ENCODE peak calls at places on chromosomes 7 and 10, in ten cellular contexts. H is WERI-Rb-1; A is upper lobe of right lung; C is hepatocyte; P is Peyer's patch; W is cardiac muscle cell; T is body of pancreas; J is CD4-positive, alpha-beta T cell; F is IMR-90; S is tibial artery. Y is an unnamed sample.

GRCh38 chr10:11610855-11611247 is 599 bp downstream of the USP6NL start:
- DNase-seq in C (peak), P (peak), J (peak), H (no peak), F (peak), T (peak), A (peak), W (peak), S (peak), Y (peak)

GRCh38 chr10:132096223-132096622 is 30.5 kb downstream of the JAKMIP3 start:
- DNase-seq in C (peak), H (no peak), J (no peak), S (no peak), W (peak), F (peak), A (no peak), P (no peak), T (no peak), Y (no peak)

GRCh38 chr10:79391231-79392019 is 44.2 kb downstream of the PPIF start:
- DNase-seq in A (peak), C (peak), T (peak), W (no peak), S (peak), P (no peak), H (peak), J (no peak), F (no peak), Y (peak)

GRCh38 chr10:3239066-3239919 is 66.7 kb upstream of the PITRM1 start:
- DNase-seq in J (peak), A (peak), C (peak), H (peak), T (peak), W (peak), F (peak), P (peak), S (peak), Y (peak)

GRCh38 chr7:154909241-154910105 is 93.5 kb downstream of the PAXIP1 start:
- DNase-seq in A (no peak), C (no peak), H (no peak), P (no peak), S (no peak), J (no peak), T (no peak), F (no peak), W (no peak), Y (no peak)

GRCh38 chr10:86655596-86655995 is 1.2 kb downstream of the OPN4 start:
- DNase-seq in F (no peak), J (no peak), S (peak), A (peak), P (no peak), W (no peak), T (no peak), H (no peak), C (no peak), Y (peak)

GRCh38 chr10:6047847-6048246 is 14.3 kb downstream of the IL2RA start:
- DNase-seq in S (peak), A (no peak), H (no peak), F (no peak), C (no peak), J (no peak), P (peak), W (no peak), T (no peak), Y (no peak)

GRCh38 chr7:81776159-81776558 is 6.3 kb upstream of the HGF start:
- DNase-seq in P (no peak), J (no peak), F (peak), C (no peak), T (no peak), A (no peak), W (peak), S (no peak), H (no peak), Y (no peak)

GRCh38 chr10:47291682-47292081 is 8.3 kb upstream of the GDF10 start:
- DNase-seq in P (no peak), A (no peak), J (no peak), S (peak), C (no peak), W (no peak), F (no peak), H (no peak), T (no peak), Y (no peak)

GRCh38 chr7:27163776-27164380 is 1.5 kb downstream of the HOXA9 start:
- DNase-seq in P (no peak), H (no peak), W (no peak), J (no peak), T (no peak), S (peak), A (peak), F (no peak), C (no peak), Y (no peak)

GRCh38 chr7:99731638-99732374 is 3.2 kb downstream of the CYP3A7 start:
- DNase-seq in J (no peak), P (no peak), W (no peak), H (no peak), C (no peak), S (no peak), F (no peak), A (no peak), T (no peak), Y (no peak)

GRCh38 chr7:115952832-115953231 is 77.7 kb downstream of the TFEC start:
- DNase-seq in A (no peak), P (no peak), H (no peak), J (no peak), S (no peak), T (no peak), F (no peak), C (no peak), W (no peak), Y (no peak)

GRCh38 chr7:131753620-131754222 is 197.3 kb upstream of the PODXL start:
- DNase-seq in J (no peak), S (no peak), P (no peak), F (no peak), W (peak), T (no peak), H (peak), A (no peak), C (peak), Y (no peak)

GRCh38 chr10:97647556-97647955 is 7.1 kb downstream of the PI4K2A start:
- DNase-seq in J (no peak), S (no peak), P (no peak), W (peak), T (no peak), F (peak), C (no peak), A (no peak), H (no peak), Y (no peak)

GRCh38 chr10:125343118-125343752 is 182.9 kb upstream of the CTBP2 start:
- DNase-seq in A (no peak), S (no peak), F (peak), T (no peak), W (peak), H (peak), C (peak), J (no peak), P (no peak), Y (no peak)

GRCh38 chr10:112689327-112689726 is 242.3 kb downstream of the VTI1A start:
- DNase-seq in T (no peak), P (no peak), H (peak), S (peak), W (peak), A (no peak), F (peak), J (no peak), C (peak), Y (no peak)

GRCh38 chr10:15227611-15228372 is 59.3 kb upstream of the NMT2 start:
- DNase-seq in P (no peak), F (peak), S (no peak), T (no peak), J (no peak), A (no peak), H (no peak), W (peak), C (no peak), Y (no peak)

GRCh38 chr10:102642553-102643345 is 1.5 kb upstream of the TRIM8 start:
- DNase-seq in T (peak), W (peak), J (peak), H (peak), P (peak), S (peak), F (peak), A (peak), C (peak), Y (peak)

GRCh38 chr7:151426906-151427704 is 12.8 kb downstream of the CRYGN start:
- DNase-seq in T (no peak), J (no peak), F (no peak), H (no peak), C (no peak), P (no peak), S (peak), W (no peak), A (no peak), Y (no peak)
- H3K27ac ChIP-seq in T (no peak), J (no peak), F (peak), H (no peak), C (peak), P (peak), S (peak), W (no peak), A (peak), Y (peak)

DNA sequence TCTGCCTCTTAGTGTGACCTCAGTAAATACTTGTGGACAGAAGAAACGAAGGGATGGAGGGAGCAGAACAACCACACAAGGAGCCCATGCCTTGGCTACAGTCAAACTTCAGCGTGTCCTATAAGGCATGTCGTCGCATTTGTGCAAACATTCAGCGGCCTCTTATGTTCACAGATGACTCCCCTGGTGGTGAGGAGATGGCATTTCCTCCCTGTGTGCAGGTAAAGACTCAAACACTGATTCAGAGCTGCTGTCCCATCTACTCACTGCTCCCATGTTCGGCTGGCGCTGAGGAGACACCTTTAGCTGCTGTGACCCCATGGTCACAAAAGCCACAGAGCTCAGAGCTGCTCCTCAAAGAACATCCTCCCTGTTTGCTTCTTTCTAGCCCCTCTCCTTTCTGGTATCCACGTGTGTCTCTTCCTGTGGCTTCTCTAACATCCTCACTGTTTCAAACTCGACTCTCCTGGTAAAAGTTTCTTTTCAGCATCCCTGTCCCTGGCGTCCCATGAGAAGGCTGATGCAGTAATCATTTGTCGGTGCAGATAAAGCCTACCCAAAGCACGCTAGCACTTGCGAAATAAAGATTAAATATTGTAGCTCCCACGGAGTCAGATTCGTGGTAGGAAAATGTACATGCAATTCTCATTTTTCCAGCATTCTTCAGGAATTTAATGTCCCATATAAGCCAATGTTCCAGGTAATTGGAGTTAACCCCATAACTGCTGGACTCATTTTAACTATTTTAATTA is 124.9 kb upstream of the NEBL start:
- DNase-seq in P (no peak), T (no peak), C (peak), H (no peak), J (no peak), S (no peak), A (no peak), F (no peak), W (peak), Y (no peak)
- TF ChIP-seq CTCF in P (no peak), T (no peak), C (peak), H (peak), J (no peak), S (no peak), A (no peak), F (no peak), W (peak), Y (no peak)

DNA sequence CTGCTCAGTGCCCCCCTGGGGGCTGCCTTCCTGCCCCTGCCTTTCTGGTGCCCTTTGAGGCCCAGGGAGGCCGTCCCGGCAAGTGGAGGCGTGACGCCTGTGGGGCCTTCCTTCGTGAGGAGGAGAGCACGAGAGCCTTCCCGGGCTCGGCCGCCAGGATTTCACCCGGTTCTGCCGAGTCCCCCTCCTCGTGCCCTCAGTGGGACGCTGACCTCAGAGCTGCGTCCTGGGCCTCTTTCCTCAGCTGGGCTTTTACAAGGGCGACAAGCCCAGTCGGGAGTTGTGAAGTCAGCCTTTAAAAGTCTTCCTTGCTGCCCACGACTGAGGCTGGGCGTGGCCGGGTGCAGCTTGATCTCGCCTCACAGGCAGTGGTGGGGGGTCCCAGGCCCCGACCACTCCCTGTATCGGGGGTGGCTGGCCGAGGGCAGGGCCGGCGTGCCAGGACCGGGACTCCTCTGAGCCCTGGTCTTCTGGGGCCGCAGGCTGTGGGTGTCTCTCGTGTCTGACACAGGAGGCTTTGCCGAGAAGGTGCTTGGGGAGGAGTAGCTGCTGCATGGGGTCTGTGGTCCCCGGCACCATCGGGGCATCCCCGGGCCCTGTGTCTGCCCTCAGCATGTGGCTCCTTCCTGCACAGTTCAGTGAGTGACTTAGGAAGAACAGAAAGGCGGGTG is 41.8 kb downstream of the FAM20C start:
- DNase-seq in C (peak), H (no peak), F (peak), A (no peak), J (no peak), P (no peak), S (peak), W (no peak), T (no peak), Y (no peak)
- H3K27ac ChIP-seq in C (peak), H (no peak), F (peak), A (peak), J (no peak), P (peak), S (peak), W (no peak), T (peak), Y (peak)

GRCh38 chr10:44862006-44862751 is 49.0 kb upstream of the TMEM72 start:
- DNase-seq in T (no peak), C (no peak), F (no peak), A (no peak), P (no peak), J (no peak), H (no peak), W (no peak), S (peak), Y (no peak)

GRCh38 chr10:44864042-44864436 is 47.1 kb upstream of the TMEM72 start:
- DNase-seq in S (peak), A (peak), F (no peak), W (peak), P (no peak), T (peak), C (peak), H (no peak), J (no peak), Y (peak)

GRCh38 chr10:44864637-44865288 is 46.4 kb upstream of the TMEM72 start:
- DNase-seq in C (peak), F (peak), T (peak), P (peak), A (peak), H (peak), J (peak), S (peak), W (peak), Y (peak)

GRCh38 chr10:44862917-44863316 is 48.2 kb upstream of the TMEM72 start:
- DNase-seq in J (no peak), S (peak), W (no peak), A (no peak), H (no peak), T (no peak), F (no peak), P (no peak), C (no peak), Y (no peak)

DNA sequence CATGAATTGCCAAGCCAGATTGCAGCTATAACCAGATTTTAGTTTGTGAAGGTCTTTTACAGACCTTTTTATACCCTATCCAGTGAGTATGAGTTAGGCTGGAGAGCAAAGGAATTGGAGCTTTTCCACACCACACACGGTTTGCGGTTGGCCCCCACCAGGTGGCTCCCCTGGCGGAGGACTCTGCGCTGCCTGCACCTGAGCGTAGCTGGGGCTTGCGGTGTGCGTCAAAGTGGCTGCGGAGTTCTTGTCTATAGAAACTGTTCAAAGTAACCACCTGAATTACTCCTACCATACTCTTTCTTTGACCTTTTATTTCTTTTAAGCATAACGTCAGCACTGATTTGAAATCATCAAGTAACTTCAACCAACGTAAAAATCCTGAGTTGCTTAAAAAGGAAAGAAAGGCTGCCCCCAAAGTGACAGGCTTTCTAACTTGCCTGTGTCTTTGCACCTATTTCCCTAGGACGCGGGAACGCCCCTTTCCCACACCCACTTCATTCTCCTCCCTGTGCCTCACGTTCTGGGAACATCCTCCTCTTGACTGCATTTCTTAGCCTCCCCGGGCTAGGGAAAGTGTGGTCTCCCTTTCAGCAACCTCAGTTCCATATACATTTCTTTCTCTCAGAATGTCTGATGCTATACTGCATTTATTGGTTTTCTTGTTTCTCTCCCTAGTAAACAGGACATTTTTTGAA is 47.6 kb upstream of the TMEM72 start:
- DNase-seq in F (no peak), J (no peak), P (no peak), S (peak), A (no peak), C (peak), T (no peak), W (no peak), H (no peak), Y (no peak)
- TF ChIP-seq CTCF in F (no peak), J (no peak), P (no peak), S (no peak), A (no peak), C (peak), T (no peak), W (no peak), H (no peak), Y (no peak)

DNA sequence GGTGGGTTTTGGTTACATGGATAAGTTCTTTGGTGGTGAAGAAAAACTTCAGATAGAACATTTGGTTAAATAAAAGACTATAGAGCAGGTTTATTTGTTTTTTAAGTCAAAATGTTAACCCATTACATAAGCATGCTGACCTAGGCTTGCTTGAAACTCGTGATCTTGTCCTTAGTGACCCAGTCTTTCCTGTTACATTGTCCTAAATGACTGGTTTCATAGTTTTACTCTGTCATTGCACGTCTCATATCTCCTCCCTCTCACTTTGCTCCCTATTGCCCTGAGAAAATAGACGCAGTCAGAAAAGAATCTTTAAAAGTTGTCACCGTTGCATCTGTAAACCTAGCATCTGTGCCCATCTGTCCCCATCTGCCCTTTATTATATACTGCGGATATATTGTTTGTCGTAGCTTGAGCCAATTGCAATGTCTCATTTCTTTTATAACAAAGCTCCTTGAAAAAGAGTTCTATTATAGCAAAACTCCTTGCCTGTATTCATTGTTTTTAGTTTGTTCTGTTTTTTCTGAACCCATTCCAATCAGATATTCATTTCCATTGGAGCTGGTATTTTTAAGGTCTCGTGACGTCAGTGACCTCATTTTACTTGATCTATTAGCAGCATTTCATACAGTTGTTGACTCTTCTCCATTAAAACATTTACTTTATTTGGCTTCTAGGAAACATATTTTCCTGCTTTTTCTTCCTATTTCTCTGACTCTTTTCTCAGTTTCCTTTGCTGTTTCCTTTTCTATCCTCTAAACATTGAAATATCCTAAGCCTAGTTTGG is 57.3 kb downstream of the HELLS start:
- DNase-seq in C (no peak), A (no peak), F (no peak), S (no peak), H (no peak), J (no peak), P (no peak), T (no peak), W (peak), Y (no peak)
- H3K27ac ChIP-seq in C (no peak), A (no peak), F (no peak), S (no peak), H (no peak), J (no peak), P (no peak), T (no peak), W (no peak), Y (no peak)

GRCh38 chr7:13411641-13412040 is 577.8 kb downstream of the ETV1 start:
- DNase-seq in A (no peak), C (no peak), F (no peak), P (no peak), J (no peak), S (no peak), T (no peak), H (peak), W (no peak), Y (no peak)

GRCh38 chr7:13414661-13415105 is 574.8 kb downstream of the ETV1 start:
- DNase-seq in J (no peak), W (no peak), S (no peak), P (no peak), A (no peak), H (no peak), C (peak), F (no peak), T (peak), Y (no peak)

GRCh38 chr7:13407911-13408310 is 581.6 kb downstream of the ETV1 start:
- DNase-seq in P (no peak), W (no peak), J (no peak), F (no peak), A (no peak), T (no peak), C (no peak), H (no peak), S (no peak), Y (no peak)

GRCh38 chr7:13414181-13414580 is 575.3 kb downstream of the ETV1 start:
- DNase-seq in W (no peak), A (no peak), J (no peak), H (no peak), T (no peak), S (no peak), P (no peak), F (no peak), C (no peak), Y (no peak)

DNA sequence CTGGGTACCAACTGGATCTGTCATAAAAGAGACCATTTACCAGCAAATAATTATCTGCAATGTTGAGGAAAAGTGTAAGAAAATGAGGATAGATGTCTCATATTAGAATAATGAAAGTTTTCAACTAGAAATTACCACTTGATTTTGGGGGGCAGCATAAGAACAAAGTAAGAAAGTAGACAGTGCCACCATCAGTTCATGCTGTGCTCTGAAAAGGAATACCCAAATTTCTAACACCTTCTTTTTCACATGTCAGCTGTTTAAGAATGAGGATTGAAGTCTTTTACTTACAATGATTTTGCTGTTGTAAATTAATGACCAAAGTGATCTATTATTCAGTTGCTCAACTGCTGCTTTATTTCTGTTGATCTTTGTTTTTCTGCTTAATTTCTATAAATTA is 578.3 kb downstream of the ETV1 start:
- DNase-seq in F (no peak), H (no peak), A (no peak), J (no peak), C (no peak), T (no peak), W (no peak), P (no peak), S (no peak), Y (no peak)
- TF ChIP-seq CTCF in F (no peak), H (no peak), A (no peak), J (no peak), C (no peak), T (no peak), W (no peak), P (no peak), S (no peak), Y (no peak)

GRCh38 chr10:123934846-123935245 is 43.2 kb upstream of the CPXM2 start:
- DNase-seq in J (no peak), P (no peak), A (no peak), H (no peak), F (no peak), W (no peak), C (no peak), S (no peak), T (no peak), Y (no peak)
- H3K27ac ChIP-seq in J (no peak), P (no peak), A (no peak), H (no peak), F (no peak), W (no peak), C (no peak), S (no peak), T (no peak), Y (no peak)